ENCODE peak calls at places on chromosomes 2 and 18, in seven cellular contexts. G, A, E, V, N, T and M are unnamed samples.
A peak's percentile ranks its signal among the peaks of the same experiment; 100 is the strongest.

GRCh38 chr2:28979041-28979440 is 2.1 kb upstream of the TOGARAM2 start:
- DNase-seq in G (no peak), A (no peak), E (no peak), V (no peak), N (no peak), T (no peak), M (no peak)

GRCh38 chr18:23541349-23542093 is 38.2 kb downstream of the RMC1 start:
- DNase-seq in G (no peak), A (no peak), E (no peak), V (no peak), N (no peak), T (peak; percentile 48), M (no peak)

GRCh38 chr2:241546771-241547498 is 11.6 kb upstream of the BOK start:
- DNase-seq in G (peak; percentile 75), A (no peak), E (no peak), V (peak; percentile 47), N (peak; percentile 64), T (peak; percentile 94), M (no peak)

GRCh38 chr2:45278345-45279078 is 269.3 kb upstream of the SIX2 start:
- DNase-seq in G (no peak), A (no peak), E (no peak), V (no peak), N (no peak), T (peak; percentile 25), M (no peak)

GRCh38 chr18:58176915-58177717 is 133.1 kb downstream of the NEDD4L start:
- DNase-seq in G (peak; percentile 81), A (no peak), E (no peak), V (peak; percentile 60), N (peak; percentile 92), T (peak; percentile 92), M (no peak)

GRCh38 chr2:217291259-217291658 is 431.4 kb upstream of the TNP1 start:
- DNase-seq in G (no peak), A (no peak), E (no peak), V (peak; percentile 33), N (no peak), T (no peak), M (no peak)

GRCh38 chr18:44356566-44357157 is 324.0 kb upstream of the SETBP1 start:
- DNase-seq in G (no peak), A (no peak), E (no peak), V (no peak), N (no peak), T (no peak), M (no peak)

GRCh38 chr2:31865215-31865614 is 145.6 kb downstream of the MEMO1 start:
- DNase-seq in G (no peak), A (no peak), E (no peak), V (no peak), N (no peak), T (no peak), M (no peak)

GRCh38 chr2:192162392-192163042 is 32.2 kb downstream of the TMEFF2 start:
- DNase-seq in G (peak; percentile 58), A (peak; percentile 61), E (peak; percentile 61), V (peak; percentile 89), N (peak; percentile 93), T (peak; percentile 89), M (peak; percentile 56)

GRCh38 chr2:26767129-26767528 is 3.0 kb downstream of the SLC35F6 start:
- DNase-seq in G (no peak), A (no peak), E (no peak), V (peak; percentile 31), N (no peak), T (no peak), M (no peak)

GRCh38 chr2:167191588-167191987 is 303.3 kb downstream of the XIRP2 start:
- DNase-seq in G (no peak), A (no peak), E (no peak), V (no peak), N (no peak), T (no peak), M (no peak)

GRCh38 chr2:165016772-165017411 is 61.6 kb upstream of the SLC38A11 start:
- DNase-seq in G (peak; percentile 15), A (peak; percentile 76), E (peak; percentile 43), V (peak; percentile 75), N (peak; percentile 81), T (peak; percentile 50), M (no peak)

GRCh38 chr2:241720560-241720959 is 13.9 kb upstream of the D2HGDH start:
- DNase-seq in G (no peak), A (no peak), E (no peak), V (no peak), N (no peak), T (no peak), M (no peak)

GRCh38 chr18:67468038-67468437 is 48.5 kb downstream of the DSEL start:
- DNase-seq in G (no peak), A (no peak), E (no peak), V (no peak), N (no peak), T (no peak), M (no peak)

GRCh38 chr2:197668296-197668695 is 7.1 kb downstream of the RFTN2 start:
- DNase-seq in G (no peak), A (no peak), E (no peak), V (no peak), N (no peak), T (no peak), M (no peak)

GRCh38 chr2:85409719-85410583 is at the start of gene CAPG:
- DNase-seq in G (no peak), A (peak; percentile 26), E (peak; percentile 92), V (peak; percentile 50), N (no peak), T (no peak), M (peak; percentile 18)

GRCh38 chr2:215080545-215080944 is 57.9 kb downstream of the ABCA12 start:
- DNase-seq in G (no peak), A (no peak), E (no peak), V (no peak), N (no peak), T (no peak), M (no peak)

GRCh38 chr2:46967990-46968647 is 52.5 kb upstream of the MCFD2 start:
- DNase-seq in G (peak; percentile 39), A (no peak), E (no peak), V (peak; percentile 68), N (peak; percentile 97), T (peak; percentile 94), M (no peak)

GRCh38 chr2:9782197-9782719 is 61.0 kb upstream of the TAF1B start:
- DNase-seq in G (no peak), A (no peak), E (peak; percentile 19), V (peak; percentile 68), N (no peak), T (no peak), M (peak; percentile 72)

GRCh38 chr2:46298522-46299351 is 1.5 kb downstream of the EPAS1 start:
- DNase-seq in G (no peak), A (peak; percentile 12), E (no peak), V (peak; percentile 60), N (peak; percentile 68), T (peak; percentile 79), M (no peak)

GRCh38 chr2:57343391-57344006 is 703.1 kb upstream of the VRK2 start:
- DNase-seq in G (no peak), A (peak; percentile 19), E (no peak), V (no peak), N (no peak), T (no peak), M (no peak)

GRCh38 chr2:86499326-86499725 is 58.2 kb downstream of the KDM3A start:
- DNase-seq in G (no peak), A (no peak), E (no peak), V (no peak), N (no peak), T (no peak), M (no peak)

GRCh38 chr2:86500325-86500724 is 59.2 kb downstream of the KDM3A start:
- DNase-seq in G (no peak), A (no peak), E (no peak), V (no peak), N (no peak), T (no peak), M (no peak)

DNA sequence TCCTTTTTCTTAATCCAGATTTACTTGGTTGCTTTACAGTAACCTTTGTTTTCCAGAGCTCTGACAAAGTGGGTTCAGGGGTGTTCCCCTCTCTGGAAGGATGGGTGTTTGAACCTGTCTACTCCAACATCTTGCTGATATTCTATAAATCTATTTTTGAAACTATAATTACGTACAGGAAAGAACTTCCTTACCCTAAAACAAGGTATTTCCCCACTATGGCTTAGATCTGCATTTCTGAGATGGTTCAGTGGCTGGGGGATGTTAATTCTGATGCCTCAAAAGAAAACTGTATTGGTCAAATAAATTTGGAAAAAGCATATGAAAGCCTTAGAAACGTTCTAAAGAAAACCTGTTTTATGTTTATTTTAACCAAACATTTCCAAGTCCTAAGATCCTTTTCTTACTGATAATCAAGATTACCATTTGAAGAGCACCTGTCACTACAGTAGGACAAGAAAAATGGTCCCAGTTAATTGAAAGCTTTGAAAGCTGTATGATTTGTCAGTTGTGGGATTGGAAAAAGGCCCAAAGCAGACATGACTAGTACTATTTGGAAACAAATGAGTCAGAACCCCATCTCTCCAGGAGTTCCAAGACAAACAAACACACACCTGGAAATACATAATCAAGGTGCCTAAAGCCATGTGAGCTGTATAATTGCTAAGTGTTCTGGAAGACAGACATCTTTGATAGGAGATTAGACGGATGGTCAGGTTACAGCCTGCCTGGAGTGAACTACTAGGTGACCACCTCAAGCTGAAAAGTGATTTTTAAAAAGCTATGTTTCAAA is 57.5 kb downstream of the KDM3A start:
- DNase-seq in G (no peak), A (no peak), E (no peak), V (no peak), N (no peak), T (no peak), M (no peak)
- H3K4me3 ChIP-seq in G (no peak overlapping the region), A (no peak overlapping the region), E (no peak overlapping the region), V (no peak overlapping the region), N (no peak overlapping the region), T (no peak overlapping the region), M (no peak overlapping the region)

GRCh38 chr2:63283273-63283672 is 232.6 kb downstream of the OTX1 start:
- DNase-seq in G (no peak), A (no peak), E (no peak), V (no peak), N (no peak), T (no peak), M (no peak)
- H3K4me3 ChIP-seq in G (no peak overlapping the region), A (no peak overlapping the region), E (no peak overlapping the region), V (no peak overlapping the region), N (no peak overlapping the region), T (no peak overlapping the region), M (no peak overlapping the region)

GRCh38 chr18:49562481-49563129 is 748 bp downstream of the LIPG start:
- DNase-seq in G (no peak), A (no peak), E (no peak), V (peak; percentile 43), N (no peak), T (peak; percentile 32), M (no peak)

GRCh38 chr18:49560277-49561126 is 1.4 kb upstream of the LIPG start:
- DNase-seq in G (no peak), A (no peak), E (no peak), V (peak; percentile 64), N (peak; percentile 19), T (peak; percentile 27), M (no peak)

GRCh38 chr18:49561127-49561376 is 805 bp upstream of the LIPG start:
- DNase-seq in G (no peak), A (no peak), E (no peak), V (no peak), N (peak; percentile 30), T (no peak), M (no peak)

GRCh38 chr18:49563130-49563540 is 1.3 kb downstream of the LIPG start:
- DNase-seq in G (no peak), A (no peak), E (no peak), V (no peak), N (no peak), T (peak; percentile 21), M (no peak)

GRCh38 chr18:49561377-49562193 is at the start of gene LIPG:
- DNase-seq in G (no peak), A (peak; percentile 69), E (no peak), V (peak; percentile 91), N (peak; percentile 50), T (peak; percentile 82), M (peak; percentile 8)
- H3K4me3 ChIP-seq in G (peak within 1 kb of the TSS; percentile 47), A (peak within 1 kb of the TSS; percentile 36), E (peak within 1 kb of the TSS; percentile 31), V (peak within 1 kb of the TSS; percentile 68), N (peak within 1 kb of the TSS; percentile 71), T (peak within 1 kb of the TSS; percentile 30), M (peak within 1 kb of the TSS; percentile 60)

GRCh38 chr2:112690853-112691390 is 29.9 kb upstream of the NT5DC4 start:
- DNase-seq in G (no peak), A (peak; percentile 64), E (peak; percentile 65), V (peak; percentile 61), N (peak; percentile 62), T (peak; percentile 70), M (peak; percentile 41)
- H3K4me3 ChIP-seq in G (no peak overlapping the region), A (peak overlapping the region; percentile 7), E (no peak overlapping the region), V (no peak overlapping the region), N (no peak overlapping the region), T (no peak overlapping the region), M (no peak overlapping the region)